ENCODE peak calls at places on chromosomes 1 and 21, in seven cellular contexts. U is ascending aorta; S is neuronal stem cell; Z is suprapubic skin; V is body of pancreas; G is heart left ventricle; B is effector memory CD4-positive, alpha-beta T cell. R is an unnamed sample.

GRCh38 chr1:173410133-173410793 is 66.9 kb upstream of the PRDX6 start:
- DNase-seq in B (no peak), S (no peak), U (no peak), Z (no peak), V (no peak), G (no peak), R (no peak)

GRCh38 chr1:220326578-220326977 is 54.3 kb upstream of the RAB3GAP2 start:
- DNase-seq in U (no peak), B (no peak), Z (no peak), V (no peak), S (no peak), G (no peak), R (no peak)

GRCh38 chr21:28636988-28637691 is 355.5 kb downstream of the LTN1 start:
- DNase-seq in V (no peak), G (no peak), U (no peak), S (no peak), B (no peak), Z (no peak), R (no peak)

GRCh38 chr1:85581138-85581801 is 709 bp downstream of the CCN1 start:
- DNase-seq in V (peak; percentile 84), B (no peak), S (peak; percentile 65), U (peak; percentile 79), G (peak; percentile 87), Z (no peak), R (no peak)

GRCh38 chr1:5225687-5226389 is 571.4 kb downstream of the AJAP1 start:
- DNase-seq in U (no peak), S (no peak), G (no peak), V (no peak), B (no peak), Z (no peak), R (no peak)

GRCh38 chr1:42958488-42959317 is at the start of gene SLC2A1:
- DNase-seq in B (peak; percentile 92), U (peak; percentile 97), Z (peak; percentile 93), G (peak; percentile 95), S (peak; percentile 93), V (peak; percentile 86), R (peak; percentile 94)

GRCh38 chr1:25246600-25247023 is 642 bp downstream of the RSRP1 start:
- DNase-seq in G (no peak), B (no peak), V (peak; percentile 38), U (no peak), Z (no peak), S (no peak), R (no peak)

GRCh38 chr1:150516616-150517015 is 1.1 kb downstream of the FALEC start:
- DNase-seq in Z (no peak), U (no peak), G (no peak), B (no peak), V (no peak), S (no peak), R (no peak)

GRCh38 chr1:25765152-25765909 is 34.7 kb upstream of the SELENON start:
- DNase-seq in U (no peak), Z (no peak), G (no peak), B (no peak), S (no peak), V (no peak), R (no peak)

GRCh38 chr1:16413191-16413590 is 24.0 kb downstream of the SPATA21 start:
- DNase-seq in Z (no peak), S (no peak), V (no peak), U (no peak), B (no peak), G (no peak), R (no peak)

GRCh38 chr21:17903029-17903806 is 84.1 kb upstream of the C21orf91 start:
- DNase-seq in Z (no peak), G (no peak), U (no peak), V (no peak), B (no peak), S (no peak), R (no peak)

GRCh38 chr1:235644693-235645305 is 4.8 kb downstream of the GNG4 start:
- DNase-seq in Z (no peak), G (no peak), B (no peak), U (no peak), S (no peak), V (no peak), R (no peak)

GRCh38 chr1:82348487-82348886 is 547.8 kb downstream of the ADGRL2 start:
- DNase-seq in U (no peak), S (no peak), G (no peak), Z (no peak), V (no peak), B (no peak), R (no peak)

GRCh38 chr1:216005916-216006315 is 417.3 kb downstream of the USH2A start:
- DNase-seq in G (no peak), U (no peak), S (no peak), Z (no peak), V (no peak), B (no peak), R (no peak)

GRCh38 chr1:61183471-61184034 is 101.2 kb downstream of the NFIA start:
- DNase-seq in S (no peak), Z (no peak), U (peak; percentile 72), G (no peak), B (no peak), V (peak; percentile 76), R (no peak)

GRCh38 chr21:27275294-27275927 is 308.5 kb upstream of the ADAMTS5 start:
- DNase-seq in S (no peak), U (no peak), Z (no peak), B (no peak), V (no peak), G (no peak), R (no peak)

GRCh38 chr1:175708787-175709186 is 34.6 kb downstream of the TNR start:
- DNase-seq in U (no peak), G (no peak), B (no peak), S (no peak), V (no peak), Z (no peak), R (no peak)

GRCh38 chr1:244735404-244735803 is 82.5 kb downstream of the DESI2 start:
- DNase-seq in Z (no peak), S (no peak), B (no peak), G (no peak), V (no peak), U (no peak), R (no peak)

GRCh38 chr1:244730153-244730933 is 77.4 kb downstream of the DESI2 start:
- DNase-seq in V (peak; percentile 58), B (no peak), S (peak; percentile 15), U (no peak), G (peak; percentile 65), Z (peak; percentile 74), R (no peak)

GRCh38 chr1:244730934-244731434 is 78.1 kb downstream of the DESI2 start:
- DNase-seq in V (no peak), S (peak; percentile 17), Z (peak; percentile 71), G (no peak), U (no peak), B (no peak), R (no peak)

GRCh38 chr1:244731651-244732050 is 78.7 kb downstream of the DESI2 start:
- DNase-seq in Z (peak; percentile 44), U (no peak), G (no peak), V (no peak), B (no peak), S (no peak), R (no peak)

DNA sequence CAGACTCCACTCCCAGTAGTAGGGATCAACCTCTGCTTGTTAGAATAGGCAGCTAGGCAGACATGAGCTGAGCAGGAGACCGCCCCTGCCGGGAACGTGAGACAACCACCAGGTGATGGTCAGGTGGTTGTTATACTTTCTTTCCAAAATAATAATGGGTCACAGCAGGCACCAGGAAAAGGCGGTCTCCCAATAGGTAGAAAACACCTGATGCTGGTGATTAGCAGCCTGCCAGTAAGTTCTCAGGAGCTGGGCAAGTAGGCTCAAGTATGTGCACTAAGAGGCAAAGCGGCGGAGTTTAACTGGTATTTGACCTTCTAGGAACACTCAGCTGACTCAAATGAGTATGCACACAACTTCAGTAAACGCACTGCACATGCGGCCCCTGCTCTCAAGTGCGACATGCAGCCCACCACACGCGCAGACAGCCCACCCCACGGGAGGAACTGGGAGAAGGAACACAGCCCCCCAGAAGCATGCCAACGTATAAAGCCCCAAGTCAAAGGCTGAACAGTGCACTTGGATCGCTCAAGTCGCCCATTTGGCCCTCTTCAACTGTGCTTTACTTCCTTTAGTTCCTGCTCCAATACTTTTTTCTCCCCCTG is 80.0 kb downstream of the DESI2 start:
- DNase-seq in G (no peak), U (no peak), B (no peak), V (no peak), Z (no peak), S (no peak), R (no peak)
- H3K4me1 ChIP-seq in G (peaks cover 6% of the 10 kb centered on the region), U (no peaks in the 10 kb centered on the region), B (peaks cover 7% of the 10 kb centered on the region), V (peaks cover 4% of the 10 kb centered on the region), Z (peaks cover 17% of the 10 kb centered on the region), S (peaks cover 3% of the 10 kb centered on the region), R (peaks cover 5% of the 10 kb centered on the region)

GRCh38 chr1:184534690-184535089 is 147.9 kb downstream of the C1orf21 start:
- DNase-seq in V (no peak), U (no peak), Z (no peak), S (no peak), G (no peak), B (no peak), R (no peak)
- H3K27ac ChIP-seq in V (peak overlapping the region; percentile 21), U (peak overlapping the region; percentile 40), Z (peak overlapping the region; percentile 77), S (no peak overlapping the region), G (peak overlapping the region; percentile 81), B (no peak overlapping the region), R (peak overlapping the region; percentile 87)

GRCh38 chr1:1234180-1234808 is 2.3 kb downstream of the B3GALT6 start:
- DNase-seq in S (no peak), G (no peak), U (no peak), B (no peak), V (no peak), Z (no peak), R (no peak)
- H3K4me1 ChIP-seq in S (peaks cover 14% of the 10 kb centered on the region), G (peaks cover 43% of the 10 kb centered on the region), U (peaks cover 23% of the 10 kb centered on the region), B (peaks cover 28% of the 10 kb centered on the region), V (peaks cover 40% of the 10 kb centered on the region), Z (peaks cover 58% of the 10 kb centered on the region), R (peaks cover 52% of the 10 kb centered on the region)

GRCh38 chr1:26839339-26839722 is 12.8 kb downstream of the ZDHHC18 start:
- DNase-seq in G (no peak), V (no peak), Z (no peak), B (no peak), U (no peak), S (no peak), R (no peak)
- H3K27ac ChIP-seq in G (no peak overlapping the region), V (no peak overlapping the region), Z (no peak overlapping the region), B (peak overlapping the region; percentile 86), U (no peak overlapping the region), S (no peak overlapping the region), R (no peak overlapping the region)

R was measured in vagina.